ENCODE peak calls at places on chromosomes 1 and 21, in nine cellular contexts. U, N, V, M, T, Y, W, K and J are unnamed samples.

GRCh38 chr1:111604931-111605330 is 14.7 kb upstream of the RAP1A start:
- DNase-seq in U (no peak), V (no peak), K (no peak), W (peak), T (no peak), N (no peak), Y (no peak), M (no peak), J (no peak)

GRCh38 chr1:52454111-52454510 is 49.7 kb downstream of the PRPF38A start:
- DNase-seq in M (no peak), N (no peak), U (no peak), K (no peak), T (no peak), V (no peak), Y (no peak), W (no peak), J (no peak)

GRCh38 chr1:233269656-233270055 is 25.9 kb downstream of the PCNX2 start:
- DNase-seq in Y (no peak), U (no peak), N (no peak), K (no peak), W (peak), T (no peak), M (no peak), V (no peak), J (no peak)

GRCh38 chr1:201573030-201573429 is 34.1 kb downstream of the NAV1 start:
- DNase-seq in K (no peak), W (no peak), U (no peak), N (no peak), M (no peak), T (no peak), Y (no peak), V (no peak), J (no peak)

GRCh38 chr1:184889902-184890301 is 84.4 kb downstream of the NIBAN1 start:
- DNase-seq in U (no peak), Y (no peak), M (no peak), N (no peak), V (no peak), W (no peak), T (no peak), K (no peak), J (no peak)

GRCh38 chr1:202648822-202649221 is 61.4 kb downstream of the SYT2 start:
- DNase-seq in U (no peak), M (no peak), K (peak), W (no peak), Y (no peak), V (no peak), N (no peak), T (no peak), J (no peak)

GRCh38 chr1:179091691-179092165 is 9.9 kb downstream of the TOR3A start:
- DNase-seq in T (peak), W (peak), N (peak), U (peak), V (no peak), M (no peak), Y (peak), K (no peak), J (peak)

GRCh38 chr1:155005076-155005971 is 2.7 kb downstream of the ZBTB7B start:
- DNase-seq in V (peak), N (peak), T (no peak), U (peak), W (no peak), K (no peak), M (no peak), Y (peak), J (peak)

GRCh38 chr21:27564684-27565280 is 597.9 kb upstream of the ADAMTS5 start:
- DNase-seq in T (no peak), W (peak), K (peak), V (peak), M (peak), U (no peak), N (no peak), Y (no peak), J (peak)

GRCh38 chr21:17613242-17613676 is 558 bp upstream of the BTG3 start:
- DNase-seq in W (no peak), Y (peak), N (peak), T (peak), K (no peak), V (peak), M (no peak), U (peak), J (peak)

GRCh38 chr1:44511769-44512168 is 106.7 kb downstream of the RNF220 start:
- DNase-seq in V (no peak), U (no peak), K (no peak), W (no peak), Y (no peak), M (no peak), N (no peak), T (no peak), J (no peak)

GRCh38 chr21:31908106-31909031 is 35.5 kb downstream of the HUNK start:
- DNase-seq in T (no peak), W (peak), V (peak), U (peak), M (peak), N (no peak), K (no peak), Y (no peak), J (no peak)

GRCh38 chr1:9906466-9906865 is 3.6 kb downstream of the CTNNBIP1 start:
- DNase-seq in U (no peak), Y (no peak), V (no peak), W (no peak), T (no peak), K (no peak), N (no peak), M (no peak), J (no peak)

GRCh38 chr1:94660994-94661393 is 119.4 kb upstream of the F3 start:
- DNase-seq in N (no peak), T (no peak), U (no peak), K (peak), Y (no peak), W (peak), V (no peak), M (peak), J (no peak)

GRCh38 chr1:245404952-245405351 is 250.2 kb downstream of the KIF26B start:
- DNase-seq in K (no peak), U (no peak), Y (no peak), V (no peak), T (no peak), N (no peak), M (no peak), W (no peak), J (no peak)

GRCh38 chr1:18350783-18351182 is 129.9 kb upstream of the KLHDC7A start:
- DNase-seq in U (no peak), N (no peak), W (no peak), V (no peak), T (no peak), K (no peak), Y (no peak), M (no peak), J (no peak)

GRCh38 chr1:17564458-17565393 is 25.2 kb downstream of the ARHGEF10L start:
- DNase-seq in T (no peak), M (no peak), Y (no peak), N (no peak), V (peak), W (no peak), U (peak), K (no peak), J (no peak)

GRCh38 chr1:103180660-103181059 is 72.3 kb upstream of the COL11A1 start:
- DNase-seq in M (no peak), Y (no peak), K (no peak), U (no peak), V (no peak), N (no peak), T (no peak), W (peak), J (no peak)

GRCh38 chr1:119964673-119965363 is 68.5 kb upstream of the ADAM30 start:
- DNase-seq in U (no peak), N (no peak), V (no peak), T (no peak), K (no peak), M (no peak), W (peak), Y (no peak), J (no peak)

GRCh38 chr21:38841472-38841871 is 35.7 kb downstream of the ETS2 start:
- DNase-seq in N (no peak), U (no peak), W (no peak), K (no peak), M (no peak), V (peak), Y (no peak), T (no peak), J (no peak)

GRCh38 chr1:45410850-45411509 is 70.7 kb upstream of the MUTYH start:
- DNase-seq in M (no peak), W (no peak), T (no peak), K (no peak), U (no peak), N (no peak), V (peak), Y (no peak), J (no peak)

GRCh38 chr1:229952670-229953520 is 114.1 kb upstream of the GALNT2 start:
- DNase-seq in Y (no peak), V (no peak), N (no peak), K (no peak), U (no peak), T (no peak), W (no peak), M (no peak), J (no peak)

GRCh38 chr1:190477687-190478192 is at the start of gene BRINP3:
- DNase-seq in W (peak), T (no peak), Y (no peak), V (peak), U (no peak), N (no peak), K (no peak), M (no peak), J (no peak)

GRCh38 chr1:111621050-111621449 is 1.5 kb downstream of the RAP1A start:
- DNase-seq in N (no peak), U (no peak), K (no peak), T (no peak), M (no peak), Y (no peak), W (peak), V (no peak), J (no peak)

GRCh38 chr1:227746676-227747075 is 11.4 kb downstream of the SNAP47 start:
- DNase-seq in M (no peak), T (no peak), N (no peak), V (no peak), K (no peak), U (no peak), W (no peak), Y (no peak), J (no peak)

GRCh38 chr1:89781494-89782126 is 39.2 kb upstream of the LRRC8D start:
- DNase-seq in V (no peak), U (no peak), K (no peak), N (no peak), T (no peak), M (no peak), W (no peak), Y (no peak), J (no peak)

GRCh38 chr1:101509370-101509769 is 272.6 kb downstream of the S1PR1 start:
- DNase-seq in T (no peak), V (peak), M (no peak), W (no peak), Y (no peak), K (no peak), N (no peak), U (no peak), J (no peak)

GRCh38 chr1:222815367-222815765 is 527 bp downstream of the DISP1 start:
- DNase-seq in T (no peak), Y (no peak), V (peak), K (peak), U (no peak), W (no peak), N (no peak), M (no peak), J (peak)

GRCh38 chr1:184164529-184164928 is 113.0 kb downstream of the TSEN15 start:
- DNase-seq in M (no peak), N (no peak), K (no peak), U (no peak), W (no peak), V (no peak), T (no peak), Y (no peak), J (no peak)

GRCh38 chr1:14787604-14788003 is 189.1 kb downstream of the KAZN start:
- DNase-seq in M (peak), W (no peak), Y (no peak), K (no peak), U (no peak), T (no peak), V (no peak), N (no peak), J (no peak)

GRCh38 chr1:174036204-174036603 is 14.0 kb upstream of the RC3H1 start:
- DNase-seq in W (no peak), U (no peak), Y (no peak), N (no peak), T (no peak), M (no peak), V (no peak), K (peak), J (no peak)
- H3K27ac ChIP-seq in W (no peak), U (no peak), Y (no peak), N (no peak), T (no peak), M (no peak), V (no peak), K (no peak), J (no peak)

DNA sequence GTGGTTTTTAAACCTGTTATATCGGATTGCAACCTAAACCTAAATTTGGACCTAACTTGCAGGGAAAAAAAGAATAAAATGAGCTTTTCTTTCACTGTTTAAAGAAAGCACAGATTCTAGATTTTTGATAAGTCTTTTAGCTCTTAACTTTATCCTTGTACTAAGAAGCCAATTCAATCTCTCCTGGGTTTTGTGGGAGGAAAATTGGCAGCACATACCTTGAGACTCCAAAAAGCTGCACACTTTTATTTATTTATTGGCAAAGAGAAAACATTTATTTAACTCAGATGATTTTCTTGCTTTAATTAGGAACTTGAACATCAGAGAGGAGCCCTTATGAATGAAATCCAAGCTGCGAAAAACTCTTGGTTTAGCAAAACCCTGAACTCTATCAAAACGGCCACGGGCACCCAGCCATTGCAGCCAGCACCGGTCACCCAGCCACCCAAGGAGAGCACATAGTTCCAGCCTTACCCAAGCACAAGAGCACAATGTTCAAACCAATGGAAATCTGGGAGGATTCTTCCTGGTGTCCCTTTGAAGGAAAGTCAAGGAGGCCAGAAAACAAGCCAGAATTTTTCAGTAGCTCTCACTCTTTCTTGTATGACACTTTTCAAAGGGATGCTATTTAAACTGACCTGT is 10.1 kb upstream of the CACYBP start:
- DNase-seq in K (no peak), N (no peak), U (no peak), M (no peak), W (no peak), V (no peak), T (peak), Y (peak), J (no peak)
- H3K27ac ChIP-seq in K (no peak), N (peak), U (no peak), M (peak), W (no peak), V (peak), T (peak), Y (peak), J (peak)

DNA sequence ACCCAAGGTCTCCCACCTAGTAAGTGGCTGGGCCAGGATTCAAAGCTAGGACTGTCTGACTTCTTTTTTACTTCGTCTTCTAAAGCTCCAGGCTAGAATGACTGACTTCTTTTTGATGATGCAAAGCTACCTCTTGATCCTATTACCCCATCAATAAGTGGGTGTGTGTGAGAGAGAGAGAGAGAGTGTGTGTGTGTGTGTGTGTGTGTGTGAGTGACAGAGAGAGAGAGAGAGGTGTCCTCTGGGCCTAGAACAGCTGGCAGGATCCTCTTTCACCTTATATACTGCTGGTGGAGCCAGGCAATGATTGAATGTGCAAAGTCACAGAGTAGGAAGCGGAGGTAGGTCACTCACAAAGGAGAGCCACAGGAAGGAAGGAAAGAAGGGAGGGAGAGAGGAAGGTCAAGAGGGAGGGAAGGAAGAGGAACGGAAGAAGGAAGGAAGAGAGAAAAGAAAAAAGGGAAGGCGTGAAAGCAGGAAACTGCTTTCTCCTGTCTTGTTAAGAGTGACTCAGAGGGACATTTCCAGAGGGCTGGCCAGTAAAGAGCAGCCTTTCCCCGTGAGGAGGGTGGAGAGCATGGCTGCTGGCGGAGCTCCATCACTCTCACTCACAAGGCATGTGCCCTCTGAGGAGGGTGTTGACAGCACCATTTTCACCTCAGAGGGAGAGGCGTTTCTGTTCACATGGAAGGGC is 68.9 kb downstream of the CDC7 start:
- DNase-seq in N (peak), K (peak), Y (peak), W (peak), V (peak), T (peak), U (peak), M (no peak), J (peak)
- H3K27ac ChIP-seq in N (peak), K (no peak), Y (peak), W (peak), V (no peak), T (peak), U (peak), M (no peak), J (peak)

DNA sequence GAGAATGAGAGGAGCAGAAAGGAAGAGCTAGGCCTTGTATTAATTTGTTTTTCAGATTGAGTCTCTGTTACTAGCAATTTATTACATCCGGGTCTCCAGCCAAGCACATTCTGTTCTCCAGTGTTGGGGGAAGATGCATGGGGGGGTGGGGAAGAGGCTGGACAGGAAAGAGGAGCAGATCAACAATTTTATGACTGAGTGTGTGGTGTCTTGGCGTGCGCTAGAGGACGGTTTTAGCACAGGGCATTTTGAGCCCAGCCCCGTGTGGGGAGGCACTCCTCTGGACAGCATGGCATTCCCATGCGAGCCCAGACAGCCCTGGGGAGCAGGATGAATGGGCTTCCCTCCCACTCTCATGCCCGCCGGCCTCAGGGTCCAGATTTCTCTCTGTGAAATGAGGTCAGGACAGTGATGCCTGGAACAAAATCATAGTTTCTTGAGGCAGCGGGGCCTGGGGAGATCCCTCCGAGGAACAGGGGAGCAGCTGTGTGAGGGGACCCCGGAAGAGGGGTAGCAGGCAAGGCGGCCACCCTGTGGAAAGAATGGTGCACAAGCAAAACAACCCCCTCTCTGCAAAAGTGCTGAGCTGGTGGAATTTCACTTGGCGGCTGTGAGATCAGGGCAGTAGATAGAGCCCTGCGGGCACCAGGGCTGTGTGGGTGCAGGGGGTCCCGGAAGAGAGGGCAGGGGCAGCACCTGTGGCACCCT is 16.3 kb downstream of the SOX13 start:
- DNase-seq in M (no peak), V (peak), N (no peak), K (no peak), U (no peak), Y (peak), T (peak), W (no peak), J (peak)
- H3K27ac ChIP-seq in M (peak), V (peak), N (peak), K (no peak), U (peak), Y (peak), T (peak), W (no peak), J (peak)

GRCh38 chr1:206469933-206470691 is at the start of gene IKBKE:
- DNase-seq in W (peak), V (peak), K (peak), M (peak), Y (no peak), T (no peak), N (peak), U (peak), J (peak)
- H3K27ac ChIP-seq in W (peak), V (peak), K (peak), M (peak), Y (no peak), T (peak), N (peak), U (no peak), J (no peak)

GRCh38 chr1:150182233-150182632 is 32.5 kb downstream of the PLEKHO1 start:
- DNase-seq in U (no peak), V (no peak), T (no peak), N (no peak), K (no peak), Y (no peak), W (no peak), M (no peak), J (no peak)

GRCh38 chr1:150185481-150185880 is 35.8 kb downstream of the PLEKHO1 start:
- DNase-seq in N (no peak), Y (no peak), U (no peak), W (no peak), M (no peak), V (no peak), K (no peak), T (no peak), J (no peak)

GRCh38 chr1:150178543-150178942 is 28.8 kb downstream of the PLEKHO1 start:
- DNase-seq in Y (no peak), V (no peak), T (no peak), N (no peak), U (no peak), W (no peak), K (no peak), M (no peak), J (no peak)

GRCh38 chr1:150176593-150176992 is 26.9 kb downstream of the PLEKHO1 start:
- DNase-seq in Y (no peak), W (no peak), K (no peak), U (no peak), M (no peak), V (no peak), T (no peak), N (no peak), J (no peak)

GRCh38 chr1:150179867-150180266 is 30.2 kb downstream of the PLEKHO1 start:
- DNase-seq in K (no peak), W (no peak), M (no peak), N (no peak), T (no peak), V (no peak), U (no peak), Y (no peak), J (no peak)
- H3K27ac ChIP-seq in K (no peak), W (no peak), M (no peak), N (no peak), T (no peak), V (no peak), U (no peak), Y (no peak), J (no peak)

DNA sequence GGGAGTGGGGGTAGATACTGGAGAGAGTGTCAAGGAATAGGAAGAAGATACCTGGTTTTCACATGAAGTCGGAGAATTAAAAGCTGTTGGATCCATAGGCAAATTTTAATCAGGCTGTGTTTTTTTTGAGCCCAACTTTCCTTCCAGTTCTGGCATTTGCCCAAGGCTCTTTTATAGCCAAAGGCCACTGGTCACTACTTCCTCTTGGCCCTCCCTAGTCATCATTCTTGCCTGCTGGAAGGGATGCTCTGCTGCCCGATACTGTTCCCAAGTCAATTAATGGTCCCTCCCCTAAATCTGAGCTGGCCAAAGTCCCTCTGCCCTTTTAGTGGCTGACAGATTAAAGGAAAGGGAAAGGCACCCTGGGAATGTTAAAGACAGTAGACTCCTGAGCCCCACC is 102.8 kb upstream of the ZNF648 start:
- DNase-seq in T (peak), N (no peak), K (no peak), W (no peak), Y (no peak), V (no peak), M (no peak), U (no peak), J (peak)
- H3K27ac ChIP-seq in T (peak), N (peak), K (no peak), W (no peak), Y (peak), V (no peak), M (no peak), U (no peak), J (no peak)

GRCh38 chr1:93109578-93109977 is 30.5 kb downstream of the MTF2 start:
- DNase-seq in K (no peak), U (no peak), Y (no peak), T (no peak), M (no peak), W (no peak), V (no peak), N (no peak), J (no peak)
- H3K27ac ChIP-seq in K (peak), U (no peak), Y (no peak), T (no peak), M (peak), W (no peak), V (no peak), N (no peak), J (no peak)